ENCODE peak calls at places on chromosome 18, in four cellular contexts. R, F, S and M are unnamed samples.

GRCh38 chr18:45402485-45403056 is 212.7 kb upstream of the SLC14A2 start:
- DNase-seq in S (no peak), F (no peak), R (peak), M (peak)

GRCh38 chr18:11747731-11748130 is 58.7 kb downstream of the GNAL start:
- DNase-seq in R (no peak), F (no peak), S (no peak), M (no peak)

GRCh38 chr18:10901329-10901728 is 248.0 kb downstream of the PIEZO2 start:
- DNase-seq in R (no peak), S (no peak), F (no peak), M (no peak)

GRCh38 chr18:35862115-35862640 is 110.3 kb upstream of the RMP24 start:
- DNase-seq in S (no peak), F (no peak), R (no peak), M (no peak)

GRCh38 chr18:78984941-78985784 is 5.5 kb downstream of the SALL3 start:
- DNase-seq in S (no peak), F (no peak), R (no peak), M (peak)

GRCh38 chr18:45517181-45517741 is 98.0 kb upstream of the SLC14A2 start:
- DNase-seq in S (no peak), F (no peak), R (peak), M (no peak)

GRCh38 chr18:12333650-12334279 is 25.7 kb downstream of the TUBB6 start:
- DNase-seq in S (no peak), F (no peak), R (no peak), M (no peak)

GRCh38 chr18:39053569-39053968 is 1488.0 kb upstream of the CELF4 start:
- DNase-seq in F (no peak), R (peak), S (no peak), M (no peak)

GRCh38 chr18:59039449-59039848 is 100.2 kb upstream of the SEC11C start:
- DNase-seq in S (no peak), F (no peak), R (no peak), M (no peak)

GRCh38 chr18:25164837-25165791 is 186.9 kb downstream of the ZNF521 start:
- DNase-seq in F (peak), R (peak), S (no peak), M (no peak)

GRCh38 chr18:28689591-28689990 is 512.7 kb upstream of the CDH2 start:
- DNase-seq in F (no peak), S (no peak), R (no peak), M (no peak)

GRCh38 chr18:54787616-54788015 is 40.7 kb upstream of the RAB27B start:
- DNase-seq in F (peak), S (no peak), R (peak), M (no peak)

GRCh38 chr18:75478996-75479870 is 51.7 kb upstream of the SMIM21 start:
- DNase-seq in S (no peak), F (no peak), R (peak), M (no peak)

GRCh38 chr18:2139676-2140075 is 431.6 kb downstream of the METTL4 start:
- DNase-seq in F (no peak), S (no peak), R (peak), M (peak)

GRCh38 chr18:33751613-33752221 is 173.7 kb downstream of the ASXL3 start:
- DNase-seq in R (peak), F (no peak), S (no peak), M (no peak)

GRCh38 chr18:54284967-54285785 is 15.9 kb downstream of the POLI start:
- DNase-seq in S (no peak), F (peak), R (peak), M (peak)

GRCh38 chr18:34600118-34600517 is 110.0 kb upstream of the DTNA start:
- DNase-seq in S (no peak), R (peak), F (no peak), M (no peak)

GRCh38 chr18:54880706-54881105 is 52.4 kb downstream of the RAB27B start:
- DNase-seq in S (no peak), R (peak), F (no peak), M (peak)

GRCh38 chr18:41604964-41605363 is 350.1 kb upstream of the PIK3C3 start:
- DNase-seq in S (no peak), R (no peak), F (no peak), M (no peak)

GRCh38 chr18:10285283-10285640 is 169.2 kb upstream of the APCDD1 start:
- DNase-seq in F (no peak), S (no peak), R (no peak), M (no peak)

GRCh38 chr18:5197032-5197434 is at the start of gene AKAIN1:
- DNase-seq in R (peak), F (no peak), S (peak), M (no peak)

DNA sequence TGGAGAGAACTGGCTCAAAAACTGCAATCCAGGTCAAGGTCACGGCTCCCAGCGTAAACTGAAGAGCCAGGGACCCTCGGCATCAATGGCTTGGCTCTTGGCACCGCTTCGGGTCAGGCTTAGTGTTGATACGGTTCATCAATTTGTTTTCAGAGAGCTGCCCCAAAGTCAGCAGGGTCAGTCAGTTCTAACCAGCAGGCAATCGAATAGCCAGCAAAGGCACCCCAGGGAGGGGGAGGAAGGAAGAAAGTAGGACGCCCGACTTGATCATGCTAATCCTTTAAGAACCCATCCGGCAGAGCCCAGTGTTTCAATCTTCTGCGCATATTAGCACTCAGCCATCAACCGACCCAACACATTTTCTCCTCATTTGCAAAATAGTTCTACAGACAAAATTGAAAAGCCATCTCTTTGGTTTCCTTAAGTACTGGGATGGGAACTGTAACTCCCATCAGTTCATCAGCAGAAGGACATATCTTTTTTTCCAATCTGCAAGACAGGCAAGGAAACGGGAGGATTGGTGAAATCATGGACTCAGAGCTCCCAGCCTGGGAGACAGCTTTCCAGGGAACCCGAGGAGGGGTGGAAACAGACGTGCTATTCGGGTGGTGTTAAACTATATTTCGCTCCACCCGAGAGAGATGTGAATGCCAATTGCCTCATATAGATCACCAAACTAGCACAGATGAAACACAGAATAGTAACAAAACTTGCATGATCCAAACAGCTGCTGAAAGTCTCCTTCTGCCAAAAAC is 40.7 kb upstream of the CABLES1 start:
- DNase-seq in F (no peak), S (no peak), R (no peak), M (no peak)
- H3K4me3 ChIP-seq in F (no peak), S (no peak), R (no peak), M (no peak)

GRCh38 chr18:346607-347006 is 78.8 kb upstream of the THOC1 start:
- DNase-seq in R (no peak), F (no peak), S (no peak), M (no peak)
- TF ChIP-seq CTCF in R (no peak), F (no peak), S (no peak), M (no peak)

GRCh38 chr18:3218817-3219216 is 951 bp downstream of the MYOM1 start:
- DNase-seq in R (no peak), S (no peak), F (no peak), M (no peak)
- H3K4me3 ChIP-seq in R (no peak), S (no peak), F (no peak), M (no peak)

DNA sequence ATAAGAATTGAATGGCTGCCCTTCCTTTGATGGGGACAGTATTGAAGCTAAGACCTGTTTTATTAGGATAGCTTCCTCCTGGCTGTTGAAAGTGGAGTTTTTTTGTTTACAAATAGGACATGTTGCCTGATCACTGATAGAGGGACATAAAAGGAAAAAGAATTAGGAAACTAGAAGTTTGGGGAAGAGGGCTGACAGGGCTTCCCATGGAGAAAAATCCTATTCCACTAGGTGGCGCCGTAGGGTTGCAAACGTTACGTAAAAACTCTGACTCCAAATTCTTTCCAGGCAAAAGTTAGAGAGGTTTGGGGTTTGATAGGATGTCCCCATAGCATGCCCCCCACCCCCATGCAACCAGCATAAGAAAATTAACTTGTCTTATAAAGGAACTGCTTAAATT is 11.1 kb upstream of the RBFA start:
- DNase-seq in R (no peak), F (no peak), S (no peak), M (no peak)
- TF ChIP-seq CTCF in R (peak), F (no peak), S (peak), M (peak)

GRCh38 chr18:74356959-74357358 is 41.3 kb downstream of the C18orf63 start:
- DNase-seq in S (no peak), R (no peak), F (no peak), M (no peak)
- H3K4me3 ChIP-seq in S (no peak), R (no peak), F (no peak), M (no peak)

DNA sequence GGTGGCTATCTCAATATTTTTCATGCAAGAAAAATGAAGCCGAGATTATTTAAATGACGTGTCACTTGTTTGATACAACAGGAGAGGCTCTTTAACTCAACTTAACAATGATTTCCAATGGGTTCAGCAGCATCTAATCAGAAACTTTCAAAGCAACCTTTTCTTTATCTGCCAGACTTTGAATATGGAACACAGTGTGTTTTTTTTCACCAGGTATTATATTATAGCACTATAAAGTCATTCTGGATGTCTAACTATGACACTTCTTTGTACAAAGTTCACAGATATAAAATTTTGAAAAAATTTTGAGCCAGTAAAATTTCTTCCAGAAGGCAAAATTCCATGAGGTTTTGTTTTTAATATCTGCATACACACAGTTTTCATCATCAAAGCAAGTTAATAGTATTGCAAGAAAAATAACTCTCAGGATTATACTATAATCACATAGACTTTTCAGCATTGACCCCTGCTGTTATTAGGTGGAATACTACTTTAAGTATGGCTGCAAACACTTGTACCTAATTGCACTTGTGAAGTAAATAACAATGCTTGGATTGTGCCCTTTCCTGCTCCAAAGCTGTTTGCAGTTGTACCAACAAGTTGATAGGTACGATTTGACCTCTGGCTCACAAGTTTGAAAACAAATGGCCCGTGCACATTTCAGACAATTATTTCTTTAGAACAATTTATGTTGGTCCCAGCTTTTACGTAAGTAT is 44.0 kb upstream of the DSG1 start:
- DNase-seq in F (no peak), R (no peak), S (no peak), M (no peak)
- TF ChIP-seq CTCF in F (no peak), R (no peak), S (no peak), M (peak)

DNA sequence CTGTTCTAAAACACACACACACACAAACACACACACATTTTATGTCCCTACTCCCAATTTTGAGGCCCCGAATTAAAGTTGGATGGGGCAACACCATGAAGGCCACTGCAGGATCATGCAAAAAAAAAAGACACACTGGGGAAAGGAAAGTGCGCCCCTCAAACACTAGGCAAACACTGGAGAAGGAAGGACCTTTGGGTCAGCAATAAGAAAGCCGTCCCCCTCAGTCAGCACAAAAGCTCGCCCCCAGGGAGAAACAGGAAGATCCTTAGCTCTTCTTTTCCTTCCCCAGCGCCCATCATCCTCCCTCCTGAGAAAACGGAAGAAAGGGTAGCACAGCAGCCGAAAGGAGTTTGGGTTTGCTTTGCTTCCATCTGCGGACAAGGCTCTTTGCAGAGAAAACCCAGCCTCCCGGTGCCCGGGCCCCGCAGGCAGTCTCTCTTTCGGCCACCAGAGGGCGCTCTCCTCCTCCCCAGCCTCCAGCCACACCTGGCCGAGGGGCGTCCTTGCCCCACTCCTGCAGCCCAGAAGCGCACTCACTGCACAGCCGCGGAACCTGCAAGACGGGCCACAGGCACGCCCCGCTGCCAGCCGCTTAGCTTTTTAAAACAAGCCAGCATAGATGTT is 248.5 kb downstream of the CDH20 start:
- DNase-seq in R (peak), S (peak), F (no peak), M (no peak)
- H3K4me3 ChIP-seq in R (peak), S (no peak), F (peak), M (peak)

GRCh38 chr18:111292-112014 is 46.9 kb upstream of the USP14 start:
- DNase-seq in R (peak), F (no peak), S (peak), M (no peak)
- TF ChIP-seq CTCF in R (no peak), F (no peak), S (no peak), M (no peak)

DNA sequence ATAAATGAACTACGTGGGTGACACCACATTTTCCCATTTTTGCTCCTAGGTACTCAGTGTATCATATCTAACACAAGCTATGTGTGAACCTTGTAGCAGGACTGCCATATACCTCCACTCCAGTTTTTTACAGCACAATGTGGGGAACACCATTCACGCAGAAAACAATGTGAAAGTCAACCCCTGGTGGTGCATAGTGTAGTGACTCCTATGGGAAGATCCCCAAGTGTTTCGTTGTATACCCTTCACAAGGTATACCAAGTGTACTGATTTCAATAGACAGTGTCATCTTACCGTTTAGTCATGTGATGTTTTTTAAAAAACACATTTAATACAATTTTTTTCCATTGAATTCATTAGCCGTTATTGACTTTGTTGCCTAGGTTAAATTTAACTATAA is 68.1 kb downstream of the ANKRD12 start:
- DNase-seq in S (no peak), R (no peak), F (no peak), M (no peak)
- H3K4me3 ChIP-seq in S (no peak), R (no peak), F (no peak), M (no peak)

DNA sequence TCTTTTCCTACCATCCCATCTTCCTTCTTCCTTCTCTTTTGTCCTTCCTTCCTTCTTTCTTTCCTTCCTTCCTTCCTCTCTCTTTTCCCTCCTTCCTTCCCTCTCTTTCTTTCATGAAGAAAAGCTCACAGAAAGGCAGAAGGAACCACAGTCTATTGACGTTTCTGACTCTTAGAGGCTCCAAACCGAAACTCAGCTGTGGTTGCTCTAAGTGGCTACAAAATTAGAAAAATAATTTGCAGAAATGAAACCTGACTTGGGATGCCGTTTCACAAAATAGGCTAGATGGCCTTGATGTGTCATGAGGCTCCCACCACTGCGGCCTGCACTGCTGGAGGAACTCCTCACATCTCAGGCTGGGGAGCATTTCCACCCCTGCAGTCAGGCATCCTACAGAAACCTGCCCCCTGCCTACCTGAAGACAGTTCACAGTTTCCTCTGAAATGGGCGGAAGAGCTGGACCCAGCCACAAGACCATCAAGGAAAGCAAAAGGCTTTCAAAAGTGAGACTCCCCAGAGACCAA is 165.6 kb downstream of the SMAD7 start:
- DNase-seq in S (no peak), F (no peak), R (no peak), M (no peak)
- TF ChIP-seq CTCF in S (no peak), F (no peak), R (no peak), M (no peak)